ENCODE peak calls at places on chromosomes 4 and X, in six cellular contexts. N is anterior cingulate cortex; K is tibial nerve; G is BJ; L is stimulated activated CD4-positive, alpha-beta T cell treated with anti-CD3 and anti-CD28 coated beads, Interleukin-12 subunit alpha, Interleukin-12 subunit beta, amount 100 ng/mL, for 24 hours; Q is HEK293T. X is an unnamed sample.

GRCh38 chrX:16771483-16772398 is 14.5 kb upstream of the TXLNG start:
- DNase-seq in N (no peak), K (no peak), G (no peak), L (no peak), Q (peak), X (no peak)

GRCh38 chr4:16659120-16659519 is 239.3 kb downstream of the LDB2 start:
- DNase-seq in N (no peak), K (no peak), G (peak), L (no peak), Q (no peak), X (no peak)

GRCh38 chr4:162683659-162684370 is 482.9 kb downstream of the NAF1 start:
- DNase-seq in N (no peak), K (no peak), G (no peak), L (no peak), Q (no peak), X (no peak)

GRCh38 chr4:74838746-74839370 is 44.5 kb upstream of the BTC start:
- DNase-seq in N (no peak), K (no peak), G (no peak), L (no peak), Q (no peak), X (no peak)

GRCh38 chr4:94519925-94520789 is 68.4 kb downstream of the PDLIM5 start:
- DNase-seq in N (no peak), K (no peak), G (no peak), L (no peak), Q (no peak), X (no peak)

GRCh38 chrX:15998350-15998749 is 125.0 kb upstream of the GRPR start:
- DNase-seq in N (no peak), K (no peak), G (no peak), L (no peak), Q (no peak), X (no peak)

GRCh38 chr4:560731-561211 is 15.3 kb downstream of the TMEM271 start:
- DNase-seq in N (no peak), K (no peak), G (no peak), L (no peak), Q (no peak), X (peak)

GRCh38 chr4:93084599-93085305 is 743.8 kb upstream of the ATOH1 start:
- DNase-seq in N (no peak), K (no peak), G (no peak), L (no peak), Q (no peak), X (no peak)

GRCh38 chrX:153864101-153864500 is 21.9 kb downstream of the L1CAM start:
- DNase-seq in N (no peak), K (no peak), G (no peak), L (no peak), Q (no peak), X (no peak)

GRCh38 chr4:148441986-148442829 is at the start of gene NR3C2:
- DNase-seq in N (peak), K (peak), G (peak), L (peak), Q (peak), X (peak)